ENCODE peak calls at places on chromosomes 7 and 10, in nine cellular contexts. E, X, Q, A, Z, U, F, C and S are unnamed samples.
A peak's percentile ranks its signal among the peaks of the same experiment; 100 is the strongest.

GRCh38 chr10:124697837-124698559 is 46.2 kb downstream of the FAM53B start:
- DNase-seq in F (no peak), Z (no peak), Q (no peak), E (peak; percentile 77), U (no peak), A (no peak), X (no peak), C (no peak), S (no peak)

GRCh38 chr10:35449944-35450343 is 113.6 kb downstream of the CCNY start:
- DNase-seq in Q (no peak), E (no peak), F (no peak), U (no peak), X (no peak), C (no peak), Z (no peak), A (no peak), S (no peak)

GRCh38 chr7:38858281-38858884 is 50.6 kb downstream of the VPS41 start:
- DNase-seq in Q (no peak), Z (peak; percentile 61), A (peak; percentile 60), C (no peak), E (no peak), U (no peak), X (peak; percentile 53), F (no peak), S (no peak)

GRCh38 chr7:41885748-41886147 is 182.9 kb upstream of the INHBA start:
- DNase-seq in A (no peak), F (no peak), Z (peak; percentile 70), X (no peak), Q (no peak), C (no peak), E (no peak), U (no peak), S (no peak)

GRCh38 chr10:102753724-102754123 is 10.0 kb downstream of the WBP1L start:
- DNase-seq in Q (no peak), F (no peak), A (no peak), E (no peak), U (no peak), Z (no peak), C (no peak), X (no peak), S (no peak)

GRCh38 chr10:45154481-45154880 is 153.8 kb downstream of the ZNF22 start:
- DNase-seq in U (no peak), X (no peak), A (no peak), C (no peak), Q (no peak), F (no peak), Z (peak; percentile 15), E (no peak), S (no peak)

GRCh38 chr10:29794776-29795635 is 160.2 kb upstream of the SVIL start:
- DNase-seq in E (no peak), Q (peak; percentile 41), C (no peak), X (no peak), F (no peak), Z (no peak), U (no peak), A (no peak), S (no peak)

GRCh38 chr7:41060796-41061195 is 642.1 kb downstream of the INHBA start:
- DNase-seq in Z (no peak), C (no peak), F (no peak), Q (no peak), X (no peak), A (no peak), E (no peak), U (no peak), S (no peak)

GRCh38 chr7:134016223-134016941 is 110.8 kb upstream of the LRGUK start:
- DNase-seq in Q (peak; percentile 39), U (peak; percentile 64), A (peak; percentile 48), Z (peak; percentile 28), X (peak; percentile 49), E (no peak), F (no peak), C (peak; percentile 12), S (peak; percentile 4)

GRCh38 chr10:47361293-47361692 is 13.1 kb downstream of the RBP3 start:
- DNase-seq in A (peak; percentile 58), X (peak; percentile 56), Z (peak; percentile 35), C (peak; percentile 36), E (no peak), U (peak; percentile 55), F (peak; percentile 52), Q (no peak), S (no peak)

GRCh38 chr7:77327067-77327931 is 88.8 kb downstream of the GSAP start:
- DNase-seq in Z (peak; percentile 68), U (peak; percentile 49), Q (peak; percentile 29), F (no peak), C (no peak), E (peak; percentile 64), X (peak; percentile 46), A (peak; percentile 65), S (peak; percentile 72)

GRCh38 chr10:43452356-43452914 is 15.5 kb downstream of the ZNF487 start:
- DNase-seq in A (no peak), Q (no peak), E (no peak), X (no peak), F (no peak), C (no peak), Z (peak; percentile 18), U (no peak), S (no peak)

GRCh38 chr10:33041783-33042437 is 83.9 kb upstream of the ITGB1 start:
- DNase-seq in C (no peak), X (peak; percentile 22), U (no peak), F (no peak), Z (no peak), E (no peak), A (no peak), Q (no peak), S (no peak)

GRCh38 chr10:86305521-86305920 is 61.1 kb downstream of the GRID1 start:
- DNase-seq in Q (no peak), Z (no peak), X (no peak), F (no peak), C (no peak), E (no peak), A (no peak), U (no peak), S (no peak)

GRCh38 chr10:88115406-88115805 is 252.0 kb downstream of the PTEN start:
- DNase-seq in Z (no peak), X (no peak), C (no peak), A (no peak), E (no peak), Q (no peak), F (no peak), U (no peak), S (no peak)

DNA sequence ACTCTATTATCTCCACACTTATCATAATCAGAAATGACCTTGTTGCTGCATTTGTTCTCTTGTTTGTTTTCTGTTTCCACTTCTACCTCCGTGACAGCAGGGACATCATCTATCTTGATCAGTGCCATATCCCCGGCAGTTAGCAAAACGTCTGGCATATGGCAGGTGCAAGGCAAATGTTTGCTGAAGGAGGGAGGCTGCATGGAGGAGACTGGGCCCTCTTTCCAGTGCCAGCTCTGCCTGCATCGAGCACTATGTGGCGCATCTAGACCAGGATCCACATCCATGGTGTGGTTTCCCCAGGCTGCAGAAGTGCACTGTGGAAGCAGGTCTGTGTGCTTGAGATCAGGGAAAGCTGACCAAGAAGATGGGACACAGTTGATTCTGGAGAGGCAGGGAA is 181.2 kb downstream of the KCNMA1 start:
- DNase-seq in Q (no peak), F (peak; percentile 56), A (no peak), Z (no peak), X (no peak), C (no peak), U (no peak), E (no peak), S (no peak)
- TF ChIP-seq CTCF in Q (no peak), F (peak; percentile 43), A (no peak), Z (no peak), X (no peak), C (no peak), U (no peak), E (no peak), S (peak; percentile 2)

GRCh38 chr7:51121036-51121780 is 195.4 kb downstream of the COBL start:
- DNase-seq in F (no peak), Q (no peak), U (no peak), C (no peak), X (no peak), E (no peak), Z (no peak), A (no peak), S (no peak)

GRCh38 chr7:51124321-51124720 is 192.3 kb downstream of the COBL start:
- DNase-seq in X (no peak), U (no peak), F (no peak), Q (no peak), E (no peak), A (no peak), C (no peak), Z (no peak), S (no peak)

GRCh38 chr7:51121945-51122425 is 194.6 kb downstream of the COBL start:
- DNase-seq in F (no peak), X (no peak), A (no peak), E (no peak), C (no peak), Z (no peak), Q (peak; percentile 18), U (no peak), S (no peak)

GRCh38 chr7:51126324-51126723 is 190.3 kb downstream of the COBL start:
- DNase-seq in Z (peak; percentile 7), C (no peak), F (no peak), Q (no peak), E (no peak), X (no peak), U (no peak), A (no peak), S (no peak)

GRCh38 chr7:51123322-51124021 is 193.1 kb downstream of the COBL start:
- DNase-seq in Q (no peak), X (peak; percentile 96), Z (peak; percentile 97), F (no peak), U (no peak), C (peak; percentile 26), E (no peak), A (no peak), S (peak; percentile 90)
- H3K4me3 ChIP-seq in Q (no peak overlapping the region), X (no peak overlapping the region), Z (no peak overlapping the region), F (no peak overlapping the region), U (no peak overlapping the region), C (no peak overlapping the region), E (no peak overlapping the region), A (no peak overlapping the region), S (no peak overlapping the region)

DNA sequence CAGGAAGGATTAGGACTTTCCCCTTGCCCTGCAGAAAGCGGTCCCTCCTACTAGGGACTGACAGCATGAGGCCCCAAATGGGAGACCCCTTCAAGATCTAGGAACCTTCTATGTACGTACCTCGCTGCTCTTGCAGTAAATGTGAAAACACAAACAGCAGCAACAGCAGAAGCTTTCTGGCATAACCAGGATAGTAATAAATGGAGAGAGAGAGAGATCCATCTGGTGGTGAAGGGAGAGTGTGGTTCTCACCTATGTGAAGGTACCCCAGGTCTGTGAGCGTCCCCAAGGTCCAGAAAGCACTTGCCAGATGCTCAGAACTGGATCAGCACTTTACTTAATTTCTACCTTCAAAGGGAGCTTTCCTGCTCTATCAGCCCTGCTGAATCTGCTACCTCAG is 592.7 kb downstream of the PARD3 start:
- DNase-seq in A (no peak), U (no peak), Q (no peak), F (no peak), C (no peak), X (peak; percentile 42), Z (no peak), E (no peak), S (no peak)
- TF ChIP-seq CTCF in A (peak; percentile 11), U (no peak), Q (no peak), F (no peak), C (no peak), X (peak; percentile 56), Z (no peak), E (no peak), S (no peak)

DNA sequence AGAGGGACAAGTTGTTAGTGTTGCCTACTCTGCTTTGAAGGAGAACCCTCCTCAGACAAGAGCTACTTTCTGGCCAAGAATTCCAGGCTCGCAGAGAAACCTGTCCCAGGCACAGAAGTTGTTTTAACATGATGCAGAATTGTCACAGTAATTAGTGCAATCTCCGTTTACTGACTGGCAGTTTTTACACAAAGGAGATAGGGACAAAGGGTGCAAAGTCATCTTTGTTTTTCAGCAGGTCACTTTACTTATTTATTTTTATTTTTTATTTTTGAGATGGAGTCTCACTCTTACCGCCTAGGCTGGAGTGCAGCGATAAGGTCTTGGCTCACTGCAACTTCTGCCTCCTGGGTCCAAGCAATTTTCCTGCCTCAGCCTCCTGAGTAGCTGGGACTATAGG is 12.3 kb downstream of the TCF7L2 start:
- DNase-seq in U (no peak), F (no peak), C (no peak), Z (no peak), Q (no peak), X (no peak), E (no peak), A (no peak), S (no peak)
- H3K4me3 ChIP-seq in U (no peak overlapping the region), F (no peak overlapping the region), C (no peak overlapping the region), Z (no peak overlapping the region), Q (no peak overlapping the region), X (no peak overlapping the region), E (no peak overlapping the region), A (no peak overlapping the region), S (no peak overlapping the region)